ENCODE peak calls at places on chromosomes 6 and 20, in five cellular contexts. F is tibial artery, C is esophagus squamous epithelium, W is neural crest cell, Z is nephron progenitor cell. S is an unnamed sample.

GRCh38 chr6:169169941-169170582 is 83.6 kb downstream of the THBS2 start:
- DNase-seq in W (no peak), Z (no peak), C (no peak), F (peak; percentile 66), S (no peak)

GRCh38 chr6:32973934-32974333 is 5.5 kb downstream of the BRD2 start:
- DNase-seq in Z (no peak), C (no peak), W (no peak), F (no peak), S (peak; percentile 82)

GRCh38 chr6:151391471-151392428 is at the start of gene ZBTB2:
- DNase-seq in W (peak; percentile 49), F (peak; percentile 85), C (no peak), Z (peak; percentile 75), S (peak; percentile 87)

GRCh38 chr20:37598101-37598530 is 70.4 kb upstream of the BLCAP start:
- DNase-seq in Z (peak; percentile 66), W (peak; percentile 34), F (no peak), C (no peak), S (no peak)

GRCh38 chr6:82178084-82178758 is 69.3 kb downstream of the IBTK start:
- DNase-seq in Z (no peak), C (no peak), F (no peak), W (no peak), S (peak; percentile 78)

GRCh38 chr6:152696543-152696942 is 1.2 kb upstream of the MYCT1 start:
- DNase-seq in W (no peak), F (no peak), Z (no peak), C (no peak), S (peak; percentile 92)

GRCh38 chr6:132698608-132699007 is 15.2 kb downstream of the VNN1 start:
- DNase-seq in Z (no peak), F (no peak), C (no peak), W (no peak), S (no peak)

GRCh38 chr6:1424306-1424927 is 35.0 kb downstream of the FOXF2 start:
- DNase-seq in Z (peak; percentile 48), F (no peak), C (no peak), W (peak; percentile 31), S (peak; percentile 85)

GRCh38 chr6:116268589-116269293 is 11.0 kb downstream of the TSPYL1 start:
- DNase-seq in W (no peak), C (no peak), F (no peak), Z (no peak), S (peak; percentile 91)

GRCh38 chr6:12813321-12813720 is 96.8 kb downstream of the PHACTR1 start:
- DNase-seq in C (no peak), Z (no peak), F (no peak), W (no peak), S (no peak)

GRCh38 chr20:5722927-5723326 is 27.3 kb upstream of the SHLD1 start:
- DNase-seq in F (no peak), Z (no peak), W (no peak), C (no peak), S (no peak)

GRCh38 chr6:16061833-16062232 is 67.1 kb upstream of the MYLIP start:
- DNase-seq in W (no peak), F (no peak), C (no peak), Z (no peak), S (no peak)

GRCh38 chr6:63597142-63598000 is 25.1 kb downstream of the LOC128125822 start:
- DNase-seq in W (no peak), Z (no peak), F (no peak), C (no peak), S (peak; percentile 43)

GRCh38 chr20:59412896-59413295 is 112.5 kb downstream of the EDN3 start:
- DNase-seq in C (no peak), W (no peak), Z (no peak), F (peak; percentile 33), S (no peak)
- TF ChIP-seq CTCF in C (no peak), W (peak; percentile 51), Z (peak; percentile 33), F (no peak), S (no peak)

DNA sequence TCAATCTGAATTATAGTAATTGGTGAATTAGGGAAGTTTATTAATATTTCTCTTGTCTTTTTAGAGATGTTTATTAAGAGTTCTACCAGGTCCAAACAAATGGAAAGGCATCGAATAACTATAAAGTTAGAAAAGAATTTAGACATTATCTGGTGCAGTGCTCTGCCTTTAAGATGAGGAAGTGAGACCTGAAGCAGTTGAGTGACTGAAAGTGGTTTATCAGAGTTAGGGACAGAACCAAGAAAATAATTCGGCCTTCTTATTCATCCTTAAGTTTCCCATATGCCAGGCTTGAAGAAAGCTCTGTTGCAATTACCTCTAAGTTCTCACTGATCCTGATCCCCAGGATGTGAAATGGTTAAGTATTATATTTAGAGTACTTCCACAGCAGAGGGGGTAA is 94.2 kb upstream of the FLRT3 start:
- DNase-seq in W (no peak), F (no peak), Z (no peak), C (no peak), S (no peak)
- TF ChIP-seq CTCF in W (no peak), F (no peak), Z (no peak), C (no peak), S (no peak)

GRCh38 chr6:9040718-9041117 is 605.4 kb upstream of the SLC35B3 start:
- DNase-seq in C (no peak), W (no peak), Z (no peak), F (no peak), S (no peak)

GRCh38 chr6:9044426-9044825 is 609.1 kb upstream of the SLC35B3 start:
- DNase-seq in C (no peak), W (no peak), Z (no peak), F (no peak), S (no peak)

GRCh38 chr6:9039258-9039657 is 603.9 kb upstream of the SLC35B3 start:
- DNase-seq in Z (no peak), C (no peak), F (no peak), W (no peak), S (peak; percentile 0)
- TF ChIP-seq CTCF in Z (no peak), C (no peak), F (no peak), W (no peak), S (no peak)

DNA sequence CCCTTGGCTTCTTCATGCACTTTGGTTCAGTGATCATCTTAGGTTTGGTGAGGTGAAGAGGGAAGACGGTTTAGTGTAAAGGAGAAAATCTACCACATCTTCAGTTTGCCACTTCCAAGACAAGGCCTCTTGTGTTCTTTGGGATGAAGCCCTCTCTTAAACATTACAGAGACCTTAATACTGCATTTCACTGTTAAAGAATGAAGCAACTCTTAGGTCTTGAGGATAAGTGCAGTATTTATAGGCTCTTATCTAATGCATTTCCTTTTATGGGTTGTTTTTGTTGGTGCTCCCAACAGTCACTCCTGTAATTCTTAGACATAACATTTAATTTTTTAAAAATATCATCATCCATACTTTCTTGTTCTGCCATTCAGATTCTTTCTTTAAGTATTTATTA is 139.9 kb upstream of the LAMP5 start:
- DNase-seq in Z (no peak), C (no peak), F (no peak), W (no peak), S (no peak)
- TF ChIP-seq CTCF in Z (no peak), C (no peak), F (no peak), W (no peak), S (no peak)

DNA sequence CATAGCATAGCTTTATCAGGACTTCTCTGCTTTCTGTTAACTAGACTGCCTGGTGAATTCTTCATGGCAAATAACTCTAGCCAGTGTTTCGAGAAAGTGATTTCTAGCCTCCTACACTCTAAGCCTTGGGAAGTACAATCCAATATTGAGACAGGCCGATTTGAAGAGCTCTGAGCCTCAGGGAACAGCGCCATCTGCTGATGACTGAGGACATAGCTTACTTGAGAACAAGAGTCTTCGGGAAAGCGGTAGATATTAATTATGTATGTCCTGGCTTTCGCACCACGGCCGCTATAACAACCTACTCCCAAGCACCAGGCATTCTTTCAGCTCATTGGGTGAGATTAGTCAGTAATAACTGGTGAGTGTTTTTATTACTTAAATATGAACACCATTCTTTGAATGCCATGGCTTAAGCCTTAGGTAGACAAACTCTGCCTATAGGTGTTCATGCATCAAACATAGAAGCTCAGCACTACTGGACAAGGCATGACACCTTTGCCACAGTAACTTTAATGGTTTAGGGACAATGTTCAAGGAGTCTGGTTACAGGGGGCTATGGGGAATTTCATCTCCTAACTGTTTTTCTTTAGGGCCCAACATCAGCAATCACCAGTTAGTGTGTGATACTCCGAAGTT is 518.6 kb downstream of the BMP2 start:
- DNase-seq in F (peak; percentile 80), W (peak; percentile 77), Z (peak; percentile 81), C (no peak), S (peak; percentile 96)
- TF ChIP-seq CTCF in F (peak; percentile 73), W (peak; percentile 92), Z (peak; percentile 87), C (peak; percentile 84), S (peak; percentile 94)

DNA sequence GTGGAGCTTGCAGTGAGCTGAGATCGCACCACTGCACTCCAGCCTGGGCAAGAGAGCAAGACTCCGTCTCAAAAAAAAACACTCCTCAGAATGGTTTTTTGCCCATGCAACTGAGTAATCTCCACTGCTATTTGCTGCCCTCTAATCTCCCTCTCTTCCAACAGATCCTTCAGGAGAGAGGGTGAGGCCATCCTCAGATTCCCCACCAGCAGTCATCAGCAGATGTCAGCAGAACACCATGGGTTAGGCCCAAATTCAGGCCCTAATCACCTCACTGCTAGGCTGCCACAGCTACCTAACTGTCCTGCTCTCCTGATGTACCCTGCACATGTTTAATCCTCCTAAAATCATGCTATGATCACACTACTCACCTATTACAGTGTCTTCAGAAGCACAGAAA is 63.2 kb upstream of the BEND6 start:
- DNase-seq in C (no peak), W (no peak), Z (no peak), F (no peak), S (no peak)
- TF ChIP-seq CTCF in C (no peak), W (no peak), Z (no peak), F (no peak), S (no peak)

S was measured in choroid plexus epithelial cell.